ENCODE peak calls at places on chromosomes 16 and 17, in five cellular contexts. W is body of pancreas, N is fibroblast of mammary gland, J is H1, G is testis. F is an unnamed sample.
A peak's percentile ranks its signal among the peaks of the same experiment; 100 is the strongest.

GRCh38 chr16:28097500-28097899 is 34.0 kb upstream of the GSG1L start:
- DNase-seq in J (no peak), G (no peak), W (no peak), N (no peak), F (no peak)

GRCh38 chr17:64291268-64291851 is 28.3 kb upstream of the TEX2 start:
- DNase-seq in N (peak; percentile 20), G (peak; percentile 32), J (no peak), W (no peak), F (peak; percentile 23)

GRCh38 chr17:12964840-12965239 is 53.0 kb downstream of the ELAC2 start:
- DNase-seq in J (no peak), N (no peak), W (no peak), G (no peak), F (no peak)

GRCh38 chr17:65071861-65072260 is 15.3 kb upstream of the GNA13 start:
- DNase-seq in N (peak; percentile 74), W (no peak), G (no peak), J (no peak), F (no peak)

GRCh38 chr16:48596326-48596725 is 13.7 kb downstream of the N4BP1 start:
- DNase-seq in J (no peak), N (no peak), G (no peak), W (no peak), F (no peak)

GRCh38 chr16:89185062-89185751 is 13.7 kb downstream of the CDH15 start:
- DNase-seq in N (no peak), W (no peak), G (no peak), J (no peak), F (peak; percentile 16)

GRCh38 chr17:956905-957304 is 22.7 kb downstream of the NXN start:
- DNase-seq in N (no peak), G (no peak), J (no peak), W (no peak), F (no peak)

GRCh38 chr16:5010576-5011329 is 23.0 kb downstream of the NAGPA start:
- DNase-seq in G (no peak), J (no peak), W (no peak), N (no peak), F (no peak)

GRCh38 chr17:32610027-32610650 is 123.3 kb downstream of the CDK5R1 start:
- DNase-seq in N (no peak), J (no peak), G (no peak), W (no peak), F (no peak)

GRCh38 chr16:88506723-88507122 is 53.6 kb downstream of the ZFPM1 start:
- DNase-seq in W (no peak), N (no peak), J (no peak), G (no peak), F (no peak)

GRCh38 chr16:81035975-81036750 is 521 bp downstream of the ATMIN start:
- DNase-seq in W (peak; percentile 46), N (peak; percentile 19), J (no peak), G (peak; percentile 40), F (peak; percentile 37)

GRCh38 chr17:17408236-17408794 is 68.5 kb upstream of the MED9 start:
- DNase-seq in N (peak; percentile 98), G (no peak), W (no peak), J (no peak), F (no peak)

GRCh38 chr17:39077874-39078273 is 73.6 kb downstream of the PLXDC1 start:
- DNase-seq in W (no peak), J (no peak), N (no peak), G (no peak), F (no peak)

GRCh38 chr17:29807520-29808361 is 122.3 kb downstream of the SSH2 start:
- DNase-seq in G (peak; percentile 82), W (peak; percentile 74), J (no peak), N (peak; percentile 73), F (peak; percentile 64)

GRCh38 chr16:82062645-82063058 is 27.6 kb downstream of the HSD17B2 start:
- DNase-seq in N (peak; percentile 49), J (no peak), W (no peak), G (no peak), F (no peak)

GRCh38 chr17:21352221-21352980 is 23.8 kb upstream of the KCNJ12 start:
- DNase-seq in J (no peak), N (no peak), W (no peak), G (no peak), F (no peak)

GRCh38 chr17:65400701-65401100 is 160.7 kb downstream of the AXIN2 start:
- DNase-seq in W (no peak), J (no peak), N (no peak), G (no peak), F (no peak)

GRCh38 chr17:7477392-7478275 is 1.8 kb downstream of the ZBTB4 start:
- DNase-seq in N (peak; percentile 83), G (peak; percentile 69), J (no peak), W (peak; percentile 50), F (no peak)

GRCh38 chr16:64534180-64534780 is 587.6 kb downstream of the CDH11 start:
- DNase-seq in N (no peak), G (no peak), W (no peak), J (no peak), F (no peak)

GRCh38 chr16:2838928-2839327 is 8.8 kb downstream of the ZG16B start:
- DNase-seq in W (peak; percentile 77), G (peak; percentile 74), J (peak; percentile 71), N (peak; percentile 87), F (peak; percentile 85)

GRCh38 chr16:85798901-85799496 is 345 bp downstream of the EMC8 start:
- DNase-seq in J (no peak), N (peak; percentile 31), G (peak; percentile 22), W (peak; percentile 32), F (peak; percentile 37)

GRCh38 chr17:74922172-74922571 is 883 bp downstream of the USH1G start:
- DNase-seq in J (no peak), N (no peak), G (no peak), W (no peak), F (no peak)

GRCh38 chr16:57624044-57624688 is 4.3 kb upstream of the ADGRG1 start:
- DNase-seq in G (no peak), N (no peak), W (no peak), J (no peak), F (no peak)

GRCh38 chr17:47847341-47848197 is 3.4 kb downstream of the SP6 start:
- DNase-seq in J (no peak), W (no peak), N (peak; percentile 19), G (peak; percentile 50), F (no peak)

GRCh38 chr17:65402513-65403086 is 158.8 kb downstream of the AXIN2 start:
- DNase-seq in J (no peak), W (no peak), G (no peak), N (no peak), F (no peak)

GRCh38 chr17:42142371-42142896 is 12.4 kb downstream of the RAB5C start:
- DNase-seq in W (no peak), J (no peak), N (peak; percentile 82), G (no peak), F (no peak)

GRCh38 chr17:55577687-55578086 is 66.4 kb upstream of the SMIM36 start:
- DNase-seq in G (no peak), N (peak; percentile 54), J (no peak), W (no peak), F (no peak)

GRCh38 chr17:6995500-6996255 is at the start of gene ALOX12:
- DNase-seq in W (no peak), G (no peak), N (no peak), J (no peak), F (no peak)

GRCh38 chr17:59762022-59762825 is 54.8 kb downstream of the VMP1 start:
- DNase-seq in N (peak; percentile 91), W (no peak), J (no peak), G (no peak), F (no peak)

GRCh38 chr16:88977028-88977844 is at the start of gene CBFA2T3:
- DNase-seq in G (peak; percentile 55), N (no peak), W (no peak), J (no peak), F (peak; percentile 49)

DNA sequence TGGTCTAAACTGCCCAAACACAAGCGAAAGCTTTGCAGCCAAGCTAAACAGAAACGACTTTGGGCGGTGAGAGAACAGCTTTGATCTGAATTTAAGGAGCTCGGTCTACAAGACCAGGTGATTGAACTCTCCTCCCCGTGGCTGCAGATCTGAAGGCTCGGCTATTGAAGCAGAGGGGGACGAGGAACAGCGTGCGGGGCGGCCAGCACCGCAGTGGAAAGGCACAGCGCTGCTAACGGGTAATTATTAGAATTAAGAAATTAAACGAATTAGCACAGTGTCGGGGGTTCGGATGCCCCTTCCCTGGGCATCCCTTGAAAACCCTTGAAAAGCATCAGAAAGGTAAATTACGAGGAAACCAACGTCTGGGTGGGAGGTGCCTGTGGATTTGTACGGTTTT is 431 bp downstream of the TEKT3 start:
- DNase-seq in W (no peak), J (no peak), N (no peak), G (no peak), F (no peak)
- H3K4me3 ChIP-seq in W (peak overlapping the region; percentile 17), J (peak overlapping the region; percentile 70), N (peak overlapping the region; percentile 44), G (peak overlapping the region; percentile 40), F (peak overlapping the region; percentile 70)

DNA sequence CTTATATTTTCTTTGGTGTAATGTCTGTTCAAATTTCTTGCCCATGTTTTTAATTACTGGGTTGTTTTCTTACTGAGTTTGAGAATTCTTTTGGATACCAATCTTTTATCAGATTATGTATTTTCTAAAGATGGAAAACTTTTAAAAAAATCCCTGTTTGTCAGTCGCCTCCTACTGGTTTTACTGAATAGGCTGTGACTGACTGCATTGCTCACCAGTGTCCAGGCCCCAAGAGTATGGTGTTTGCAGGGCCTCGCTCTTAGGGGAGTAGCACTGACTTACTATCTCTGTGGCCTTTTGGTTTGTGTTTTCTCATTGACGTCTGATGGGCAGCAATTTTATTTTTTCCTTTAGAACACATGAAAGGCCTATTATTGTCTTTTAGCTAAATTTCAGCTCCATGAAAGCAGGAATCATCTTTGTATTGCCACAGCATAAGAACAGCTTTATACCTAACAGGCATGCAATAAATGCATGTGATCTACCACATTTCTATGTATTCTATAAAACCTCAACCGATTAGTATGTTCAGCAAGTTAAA is 188.4 kb downstream of the AATF start:
- DNase-seq in J (no peak), G (no peak), W (no peak), N (no peak), F (no peak)
- TF ChIP-seq CTCF in J (no peak), G (no peak), W (no peak), N (no peak), F (peak; percentile 35)

DNA sequence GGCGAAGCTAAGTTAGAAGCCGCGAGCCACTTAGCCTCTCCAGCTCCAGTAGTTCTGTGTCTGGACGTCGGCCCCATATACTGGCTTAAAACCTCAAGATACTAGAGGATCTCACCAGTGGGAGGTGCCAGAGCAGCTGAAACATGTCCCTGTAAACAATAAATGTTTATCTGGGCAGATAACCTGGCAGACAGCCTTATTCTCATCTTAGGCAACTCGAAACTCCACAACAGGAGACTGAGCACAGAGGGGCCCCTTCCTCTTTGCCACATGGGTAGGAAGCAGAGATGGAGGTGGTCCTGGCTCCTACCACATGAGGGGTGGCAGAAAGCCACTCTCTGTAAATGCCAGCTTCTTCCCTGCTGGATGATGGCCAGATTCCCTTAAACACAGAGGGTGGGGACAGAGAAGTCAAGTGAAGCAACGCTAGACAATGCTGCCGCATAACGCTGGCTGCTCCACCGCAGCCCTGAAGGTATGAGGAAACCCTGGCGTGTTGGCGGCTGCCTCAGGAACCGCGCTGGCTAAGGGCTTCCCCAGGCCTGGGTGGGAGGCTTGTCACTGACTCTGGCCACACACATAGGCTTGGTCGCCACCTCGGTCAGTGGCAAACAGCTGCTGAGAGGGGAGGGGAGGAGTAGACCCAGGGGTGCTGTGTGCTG is 67.9 kb downstream of the HIC1 start:
- DNase-seq in N (peak; percentile 73), W (peak; percentile 18), J (no peak), G (peak; percentile 68), F (peak; percentile 19)
- H3K4me3 ChIP-seq in N (no peak overlapping the region), W (no peak overlapping the region), J (no peak overlapping the region), G (no peak overlapping the region), F (no peak overlapping the region)

DNA sequence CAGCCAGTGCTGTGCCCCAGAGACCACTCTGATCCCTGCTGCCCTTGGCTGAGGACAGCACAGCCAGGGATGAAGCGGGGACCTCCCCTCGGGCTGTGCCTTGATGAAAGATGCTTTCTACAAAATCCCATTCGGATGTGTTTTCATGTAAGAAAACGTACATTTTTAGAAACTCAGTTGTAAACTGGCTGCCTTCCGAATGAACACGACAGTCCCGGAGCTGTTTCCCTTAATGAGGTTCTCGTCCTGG is 181.4 kb downstream of the SEC14L1 start:
- DNase-seq in J (no peak), W (no peak), G (no peak), N (no peak), F (peak; percentile 8)
- TF ChIP-seq CTCF in J (no peak), W (no peak), G (no peak), N (no peak), F (no peak)